ENCODE peak calls at places on chromosomes 12 and 14, in five cellular contexts. S is T-helper 17 cell, C is EL, V is Daoy, P is heart right ventricle. R is an unnamed sample.
A peak's percentile ranks its signal among the peaks of the same experiment; 100 is the strongest.

GRCh38 chr14:21096889-21097615 is 1.4 kb downstream of the ZNF219 start:
- DNase-seq in S (no peak), V (no peak), P (no peak), C (no peak), R (peak; percentile 25)

GRCh38 chr12:80041071-80041470 is 58.3 kb upstream of the OTOGL start:
- DNase-seq in S (no peak), C (peak; percentile 2), V (peak; percentile 20), P (no peak), R (no peak)

GRCh38 chr14:91218041-91218440 is 26.5 kb downstream of the GPR68 start:
- DNase-seq in S (no peak), V (no peak), P (no peak), C (no peak), R (no peak)

GRCh38 chr12:91990525-91990924 is 155.1 kb downstream of the BTG1 start:
- DNase-seq in V (no peak), C (peak; percentile 18), S (no peak), P (no peak), R (no peak)

GRCh38 chr12:121805800-121806555 is 2.2 kb downstream of the SETD1B start:
- DNase-seq in S (no peak), C (peak; percentile 30), P (no peak), V (no peak), R (no peak)

GRCh38 chr12:1373887-1374286 is 220.5 kb downstream of the FBXL14 start:
- DNase-seq in S (no peak), V (no peak), P (no peak), C (peak; percentile 26), R (no peak)

GRCh38 chr14:81062816-81063215 is 107.4 kb downstream of the TSHR start:
- DNase-seq in C (peak; percentile 3), V (no peak), S (no peak), P (peak; percentile 3), R (no peak)

GRCh38 chr12:83559650-83560049 is 872.9 kb downstream of the TMTC2 start:
- DNase-seq in V (no peak), P (no peak), S (no peak), C (no peak), R (no peak)

GRCh38 chr12:108126990-108127468 is 2.1 kb upstream of the WSCD2 start:
- DNase-seq in V (no peak), C (no peak), S (no peak), P (no peak), R (no peak)

GRCh38 chr12:124184456-124184855 is 110.4 kb upstream of the RFLNA start:
- DNase-seq in S (no peak), V (no peak), P (no peak), C (no peak), R (no peak)

GRCh38 chr14:51776102-51776894 is 84.1 kb upstream of the GNG2 start:
- DNase-seq in P (peak; percentile 58), C (peak; percentile 65), V (peak; percentile 82), S (no peak), R (peak; percentile 71)

R was measured in GM13977.